ENCODE peak calls at places on chromosomes 3 and 15, in six cellular contexts. B is upper lobe of left lung; M is posterior vena cava; G is CD8-positive, alpha-beta memory T cell; D is CD4-positive, alpha-beta T cell; A is endothelial cell. N is an unnamed sample.

GRCh38 chr3:43095370-43095769 is 10.5 kb downstream of the POMGNT2 start:
- DNase-seq in M (no peak), A (no peak), D (no peak), B (no peak), G (no peak), N (no peak)

GRCh38 chr3:116005404-116005803 is 382.1 kb downstream of the GAP43 start:
- DNase-seq in G (no peak), D (no peak), B (no peak), M (peak; percentile 82), A (no peak), N (peak; percentile 95)

GRCh38 chr3:37162501-37163245 is 11.7 kb downstream of the LRRFIP2 start:
- DNase-seq in M (no peak), B (no peak), G (no peak), D (no peak), A (no peak), N (no peak)

GRCh38 chr15:40137011-40137906 is 23.6 kb upstream of the BUB1B start:
- DNase-seq in G (no peak), A (no peak), D (no peak), M (no peak), B (no peak), N (no peak)

GRCh38 chr3:155428558-155428957 is 135.1 kb upstream of the STRIT1 start:
- DNase-seq in M (no peak), G (no peak), B (no peak), A (no peak), D (no peak), N (no peak)

GRCh38 chr3:62954579-62954978 is 79.4 kb upstream of the CADPS start:
- DNase-seq in A (no peak), G (no peak), M (no peak), D (no peak), B (no peak), N (no peak)

GRCh38 chr3:172040078-172040975 is 949 bp downstream of the FNDC3B start:
- DNase-seq in D (no peak), M (peak; percentile 94), B (peak; percentile 89), G (peak; percentile 62), A (peak; percentile 75), N (peak; percentile 74)

GRCh38 chr15:70401709-70402108 is 304.0 kb upstream of the TLE3 start:
- DNase-seq in G (no peak), M (no peak), D (no peak), A (no peak), B (no peak), N (no peak)

GRCh38 chr3:10594915-10595314 is 89.5 kb upstream of the ATP2B2 start:
- DNase-seq in D (peak; percentile 18), B (no peak), A (peak; percentile 89), G (no peak), M (peak; percentile 75), N (peak; percentile 49)

GRCh38 chr15:63970723-63971426 is 75.4 kb downstream of the DAPK2 start:
- DNase-seq in B (no peak), D (no peak), A (no peak), M (no peak), G (no peak), N (no peak)

GRCh38 chr3:71978150-71978721 is 193.3 kb upstream of the PROK2 start:
- DNase-seq in D (no peak), M (no peak), A (no peak), B (no peak), G (no peak), N (no peak)

GRCh38 chr3:34005886-34006285 is 207.5 kb downstream of the PDCD6IP start:
- DNase-seq in M (no peak), B (no peak), A (no peak), D (no peak), G (no peak), N (no peak)

GRCh38 chr15:94584833-94585244 is 353.5 kb downstream of the MCTP2 start:
- DNase-seq in G (peak; percentile 55), M (no peak), A (peak; percentile 63), D (peak; percentile 7), B (no peak), N (peak; percentile 33)

GRCh38 chr15:74906450-74907276 is at the start of gene FAM219B:
- DNase-seq in B (peak; percentile 95), M (peak; percentile 98), G (peak; percentile 83), A (peak; percentile 88), D (peak; percentile 42), N (peak; percentile 76)

GRCh38 chr15:88756926-88757325 is 46.3 kb upstream of the ACAN start:
- DNase-seq in B (no peak), D (no peak), A (no peak), M (no peak), G (no peak), N (no peak)

GRCh38 chr3:176650478-176650877 is 546.8 kb downstream of the TBL1XR1 start:
- DNase-seq in M (no peak), D (no peak), B (no peak), G (no peak), A (no peak), N (peak; percentile 57)

N was measured in mammary epithelial cell.